ENCODE peak calls at places on chromosomes 16 and 17, in six cellular contexts. R is stimulated activated CD4-positive, alpha-beta T cell treated with anti-CD3 and anti-CD28 coated beads, Interleukin-4, amount 100 ng/mL, for 1 hour; A is HTR-8/SVneo; M is osteocyte; I is RKO; Y is AG08395. D is an unnamed sample.

GRCh38 chr17:18261146-18261515 is 669 bp downstream of the MIEF2 start:
- DNase-seq in R (peak; percentile 21), A (peak; percentile 85), M (no peak), I (peak; percentile 77), Y (peak; percentile 75), D (peak; percentile 66)

GRCh38 chr17:45790296-45790922 is 6.3 kb downstream of the CRHR1 start:
- DNase-seq in R (no peak), A (no peak), M (no peak), I (no peak), Y (no peak), D (no peak)

GRCh38 chr16:11252482-11252931 is 3.5 kb downstream of the SOCS1 start:
- DNase-seq in R (peak; percentile 21), A (no peak), M (no peak), I (no peak), Y (no peak), D (no peak)

GRCh38 chr17:28901866-28902818 is 737 bp downstream of the DHRS13 start:
- DNase-seq in R (peak; percentile 65), A (peak; percentile 56), M (no peak), I (peak; percentile 62), Y (peak; percentile 42), D (peak; percentile 65)

GRCh38 chr16:58713742-58714141 is 20.4 kb downstream of the GOT2 start:
- DNase-seq in R (no peak), A (no peak), M (no peak), I (no peak), Y (no peak), D (no peak)

GRCh38 chr16:70703041-70703834 is 17.4 kb upstream of the MTSS2 start:
- DNase-seq in R (no peak), A (no peak), M (peak; percentile 94), I (no peak), Y (peak; percentile 88), D (peak; percentile 47)

GRCh38 chr16:66359012-66359411 is 7.5 kb upstream of the CDH5 start:
- DNase-seq in R (no peak), A (no peak), M (no peak), I (peak; percentile 35), Y (no peak), D (no peak)

GRCh38 chr16:88705076-88705684 is 1.0 kb downstream of the RNF166 start:
- DNase-seq in R (no peak), A (no peak), M (no peak), I (peak; percentile 22), Y (peak; percentile 38), D (peak; percentile 44)

D was measured in transverse colon.